ENCODE peak calls at places on chromosomes 12 and 14, in nine cellular contexts. S is caudate nucleus; V is endothelial cell; O is dorsolateral prefrontal cortex; D is tibial artery; R is T-helper 2 cell; Z is activated CD8-positive, alpha-beta memory T cell treated with anti-CD3 and anti-CD28 coated beads, Interleukin-2, amount 50 U/mL, for 4 hours; T is NCI-H1092 treated with DMSO at 0.1 percent for 48 hours; G is Daoy. H is an unnamed sample.

GRCh38 chr12:130083002-130083401 is 79.3 kb upstream of the FZD10 start:
- DNase-seq in S (no peak), V (no peak), O (no peak), D (no peak), R (no peak), Z (no peak), T (no peak), G (peak; percentile 49), H (no peak)

GRCh38 chr12:48903363-48903981 is 21.8 kb downstream of the FKBP11 start:
- DNase-seq in S (no peak), V (no peak), O (no peak), D (no peak), R (no peak), Z (no peak), T (no peak), G (peak; percentile 12), H (no peak)

GRCh38 chr12:546265-546919 is 86.7 kb downstream of the B4GALNT3 start:
- DNase-seq in S (no peak), V (peak; percentile 25), O (no peak), D (no peak), R (no peak), Z (no peak), T (no peak), G (peak; percentile 35), H (no peak)

GRCh38 chr12:110937104-110937641 is 16.8 kb upstream of the MYL2 start:
- DNase-seq in S (peak; percentile 5), V (peak; percentile 80), O (peak; percentile 37), D (no peak), R (peak; percentile 9), Z (peak; percentile 58), T (peak; percentile 6), G (peak; percentile 68), H (no peak)

GRCh38 chr12:11795910-11796459 is 146.5 kb downstream of the ETV6 start:
- DNase-seq in S (no peak), V (no peak), O (no peak), D (no peak), R (no peak), Z (no peak), T (no peak), G (peak; percentile 59), H (no peak)

GRCh38 chr12:48510111-48510510 is 15.3 kb upstream of the OR8S1 start:
- DNase-seq in S (no peak), V (no peak), O (no peak), D (no peak), R (no peak), Z (no peak), T (no peak), G (no peak), H (no peak)

GRCh38 chr12:738712-739111 is 13.7 kb upstream of the WNK1 start:
- DNase-seq in S (no peak), V (no peak), O (no peak), D (no peak), R (no peak), Z (no peak), T (no peak), G (no peak), H (no peak)

GRCh38 chr14:54147285-54147684 is 190.7 kb upstream of the BMP4 start:
- DNase-seq in S (no peak), V (no peak), O (no peak), D (no peak), R (no peak), Z (no peak), T (no peak), G (peak; percentile 68), H (no peak)

GRCh38 chr12:66036317-66036716 is 94.2 kb downstream of the LLPH start:
- DNase-seq in S (no peak), V (no peak), O (no peak), D (peak; percentile 75), R (no peak), Z (no peak), T (no peak), G (peak; percentile 86), H (no peak)

GRCh38 chr12:64716373-64716772 is 42.8 kb downstream of the GNS start:
- DNase-seq in S (no peak), V (no peak), O (no peak), D (no peak), R (no peak), Z (no peak), T (no peak), G (no peak), H (no peak)

GRCh38 chr12:71780207-71780822 is 25.7 kb downstream of the RAB21 start:
- DNase-seq in S (no peak), V (peak; percentile 48), O (peak; percentile 42), D (no peak), R (no peak), Z (peak; percentile 38), T (peak; percentile 36), G (peak; percentile 8), H (no peak)

GRCh38 chr12:62210422-62210821 is 49.8 kb upstream of the USP15 start:
- DNase-seq in S (no peak), V (peak; percentile 28), O (peak; percentile 55), D (peak; percentile 62), R (no peak), Z (peak; percentile 47), T (no peak), G (peak; percentile 44), H (no peak)

GRCh38 chr14:105193916-105194782 is 13.0 kb upstream of the NUDT14 start:
- DNase-seq in S (no peak), V (no peak), O (no peak), D (no peak), R (no peak), Z (no peak), T (peak; percentile 80), G (peak; percentile 64), H (no peak)

GRCh38 chr14:28375295-28375694 is 391.3 kb upstream of the FOXG1 start:
- DNase-seq in S (no peak), V (peak; percentile 36), O (no peak), D (no peak), R (no peak), Z (no peak), T (no peak), G (peak; percentile 46), H (no peak)

GRCh38 chr14:90630407-90630806 is 185.8 kb downstream of the TTC7B start:
- DNase-seq in S (no peak), V (no peak), O (no peak), D (no peak), R (no peak), Z (no peak), T (no peak), G (no peak), H (no peak)

GRCh38 chr14:80618751-80619329 is 322.7 kb downstream of the CEP128 start:
- DNase-seq in S (no peak), V (no peak), O (no peak), D (no peak), R (no peak), Z (no peak), T (no peak), G (no peak), H (no peak)

GRCh38 chr12:113232787-113233585 is 11.7 kb downstream of the TPCN1 start:
- DNase-seq in S (peak; percentile 50), V (no peak), O (peak; percentile 62), D (peak; percentile 91), R (peak; percentile 60), Z (peak; percentile 71), T (peak; percentile 90), G (peak; percentile 93), H (peak; percentile 81)

GRCh38 chr12:109910969-109911348 is 10.9 kb downstream of the TCHP start:
- DNase-seq in S (no peak), V (peak; percentile 81), O (no peak), D (no peak), R (no peak), Z (no peak), T (no peak), G (peak; percentile 55), H (no peak)

GRCh38 chr14:95225251-95225887 is 68.0 kb upstream of the DICER1 start:
- DNase-seq in S (no peak), V (no peak), O (no peak), D (no peak), R (no peak), Z (no peak), T (no peak), G (no peak), H (no peak)

GRCh38 chr14:103220982-103221641 is 97.9 kb downstream of the TNFAIP2 start:
- DNase-seq in S (no peak), V (no peak), O (no peak), D (no peak), R (no peak), Z (no peak), T (no peak), G (no peak), H (peak; percentile 56)

GRCh38 chr12:123075591-123076171 is 75.2 kb downstream of the PITPNM2 start:
- DNase-seq in S (no peak), V (no peak), O (no peak), D (no peak), R (peak; percentile 64), Z (peak; percentile 73), T (no peak), G (peak; percentile 37), H (no peak)

GRCh38 chr12:47920913-47921312 is 16.1 kb upstream of the VDR start:
- DNase-seq in S (no peak), V (no peak), O (no peak), D (no peak), R (no peak), Z (no peak), T (no peak), G (no peak), H (no peak)

GRCh38 chr12:122891661-122892525 is 4.0 kb downstream of the VPS37B start:
- DNase-seq in S (no peak), V (no peak), O (no peak), D (no peak), R (no peak), Z (no peak), T (no peak), G (peak; percentile 77), H (no peak)

GRCh38 chr14:29584992-29585391 is 342.7 kb downstream of the PRKD1 start:
- DNase-seq in S (no peak), V (no peak), O (peak; percentile 69), D (peak; percentile 74), R (no peak), Z (no peak), T (peak; percentile 95), G (peak; percentile 58), H (no peak)

GRCh38 chr14:33933386-33933934 is 17.4 kb downstream of the EGLN3 start:
- DNase-seq in S (no peak), V (no peak), O (no peak), D (no peak), R (no peak), Z (no peak), T (peak; percentile 69), G (no peak), H (no peak)

GRCh38 chr12:104091136-104091535 is 26.8 kb downstream of the HCFC2 start:
- DNase-seq in S (no peak), V (no peak), O (no peak), D (no peak), R (no peak), Z (no peak), T (no peak), G (no peak), H (no peak)

GRCh38 chr12:32445356-32445755 is 46.0 kb downstream of the FGD4 start:
- DNase-seq in S (no peak), V (no peak), O (no peak), D (no peak), R (no peak), Z (no peak), T (no peak), G (no peak), H (no peak)

GRCh38 chr12:103547929-103548328 is 39.1 kb upstream of the STAB2 start:
- DNase-seq in S (no peak), V (no peak), O (no peak), D (no peak), R (no peak), Z (no peak), T (peak; percentile 74), G (no peak), H (no peak)

GRCh38 chr14:50839048-50839447 is 8.1 kb upstream of the NIN start:
- DNase-seq in S (no peak), V (no peak), O (no peak), D (no peak), R (no peak), Z (no peak), T (no peak), G (peak; percentile 78), H (no peak)

GRCh38 chr12:16347391-16348298 is at the start of gene MGST1:
- DNase-seq in S (no peak), V (peak; percentile 72), O (peak; percentile 39), D (peak; percentile 69), R (no peak), Z (no peak), T (peak; percentile 8), G (peak; percentile 86), H (peak; percentile 76)

GRCh38 chr12:98424726-98425401 is 90.5 kb upstream of the TMPO start:
- DNase-seq in S (peak; percentile 21), V (peak; percentile 69), O (peak; percentile 63), D (no peak), R (peak; percentile 2), Z (peak; percentile 49), T (peak; percentile 22), G (peak; percentile 84), H (no peak)